ENCODE peak calls at places on chromosomes 1 and 21, in four cellular contexts. One of them, this sample, is unnamed.

GRCh38 chr21:15130751-15131150 is 66.0 kb upstream of the NRIP1 start:
- DNase-seq in HCT116: no peak
- DNase-seq in K562: no peak
- DNase-seq in SK-N-SH: no peak
- DNase-seq in this sample: no peak

GRCh38 chr1:11337536-11338350 is 64.7 kb downstream of the UBIAD1 start:
- DNase-seq in HCT116: peak; percentile 19
- DNase-seq in SK-N-SH: peak; percentile 88
- DNase-seq in K562: peak; percentile 93
- DNase-seq in this sample: no peak

GRCh38 chr1:25046194-25046532 is 116.1 kb upstream of the RUNX3 start:
- DNase-seq in SK-N-SH: no peak
- DNase-seq in HCT116: no peak
- DNase-seq in K562: no peak
- DNase-seq in this sample: no peak

GRCh38 chr1:2386636-2387611 is 4.4 kb downstream of the MORN1 start:
- DNase-seq in K562: no peak
- DNase-seq in SK-N-SH: no peak
- DNase-seq in HCT116: no peak
- DNase-seq in this sample: no peak

GRCh38 chr1:119683893-119684292 is 27.8 kb upstream of the PHGDH start:
- DNase-seq in HCT116: no peak
- DNase-seq in K562: no peak
- DNase-seq in SK-N-SH: no peak
- DNase-seq in this sample: no peak

GRCh38 chr1:56627636-56628039 is 17.5 kb upstream of the PRKAA2 start:
- DNase-seq in HCT116: no peak
- DNase-seq in SK-N-SH: no peak
- DNase-seq in K562: no peak
- DNase-seq in this sample: peak; percentile 60

GRCh38 chr1:161174911-161175310 is 2.4 kb downstream of the B4GALT3 start:
- DNase-seq in HCT116: no peak
- DNase-seq in K562: no peak
- DNase-seq in SK-N-SH: no peak
- DNase-seq in this sample: no peak

GRCh38 chr1:245874942-245875580 is 632.0 kb downstream of the SMYD3 start:
- DNase-seq in SK-N-SH: peak; percentile 82
- DNase-seq in K562: peak; percentile 35
- DNase-seq in HCT116: no peak
- DNase-seq in this sample: no peak

GRCh38 chr1:226725870-226726212 is 13.2 kb downstream of the ITPKB start:
- DNase-seq in HCT116: no peak
- DNase-seq in SK-N-SH: no peak
- DNase-seq in K562: no peak
- DNase-seq in this sample: no peak

GRCh38 chr1:236522937-236523703 is 662 bp upstream of the LGALS8 start:
- DNase-seq in SK-N-SH: no peak
- DNase-seq in K562: no peak
- DNase-seq in HCT116: no peak
- DNase-seq in this sample: peak; percentile 22

GRCh38 chr21:37259426-37259825 is 7.7 kb downstream of the VPS26C start:
- DNase-seq in HCT116: no peak
- DNase-seq in K562: no peak
- DNase-seq in SK-N-SH: no peak
- DNase-seq in this sample: no peak

GRCh38 chr1:32232558-32233304 is 10.5 kb downstream of the EIF3I start:
- DNase-seq in K562: no peak
- DNase-seq in HCT116: no peak
- DNase-seq in SK-N-SH: no peak
- DNase-seq in this sample: no peak

GRCh38 chr21:44306926-44307687 is 7.3 kb downstream of the PFKL start:
- DNase-seq in HCT116: no peak
- DNase-seq in K562: no peak
- DNase-seq in SK-N-SH: no peak
- DNase-seq in this sample: no peak

GRCh38 chr1:100065183-100065968 is 67.4 kb downstream of the SASS6 start:
- DNase-seq in HCT116: no peak
- DNase-seq in K562: no peak
- DNase-seq in SK-N-SH: no peak
- DNase-seq in this sample: no peak

GRCh38 chr21:33232640-33233039 is 2.9 kb downstream of the IFNAR2 start:
- DNase-seq in SK-N-SH: no peak
- DNase-seq in HCT116: no peak
- DNase-seq in K562: no peak
- DNase-seq in this sample: no peak

GRCh38 chr1:51973587-51974474 is 16.7 kb downstream of the RAB3B start:
- DNase-seq in K562: no peak
- DNase-seq in SK-N-SH: no peak
- DNase-seq in HCT116: peak; percentile 26
- DNase-seq in this sample: no peak

GRCh38 chr1:25174730-25175612 is 57.3 kb downstream of the SYF2 start:
- DNase-seq in K562: no peak
- DNase-seq in SK-N-SH: no peak
- DNase-seq in HCT116: no peak
- DNase-seq in this sample: no peak

GRCh38 chr1:5744911-5745431 is 247.3 kb downstream of the NPHP4 start:
- DNase-seq in HCT116: no peak
- DNase-seq in SK-N-SH: peak; percentile 81
- DNase-seq in K562: no peak
- DNase-seq in this sample: no peak

GRCh38 chr1:107529511-107530149 is 388.8 kb downstream of the NTNG1 start:
- DNase-seq in K562: peak; percentile 57
- DNase-seq in SK-N-SH: peak; percentile 67
- DNase-seq in HCT116: no peak
- DNase-seq in this sample: peak; percentile 72

GRCh38 chr1:98001764-98002163 is 80.9 kb upstream of the DPYD start:
- DNase-seq in HCT116: no peak
- DNase-seq in K562: no peak
- DNase-seq in SK-N-SH: no peak
- DNase-seq in this sample: no peak

GRCh38 chr1:17653728-17654351 is 101.3 kb upstream of the ACTL8 start:
- DNase-seq in K562: peak; percentile 72
- DNase-seq in SK-N-SH: peak; percentile 85
- DNase-seq in HCT116: no peak
- DNase-seq in this sample: peak; percentile 29

GRCh38 chr1:50667710-50668356 is 244.6 kb upstream of the DMRTA2 start:
- DNase-seq in HCT116: no peak
- DNase-seq in SK-N-SH: no peak
- DNase-seq in K562: no peak
- DNase-seq in this sample: no peak

GRCh38 chr21:28089599-28090421 is 902.9 kb downstream of the LTN1 start:
- DNase-seq in K562: no peak
- DNase-seq in HCT116: no peak
- DNase-seq in SK-N-SH: no peak
- DNase-seq in this sample: no peak

GRCh38 chr1:40955266-40955665 is 24.2 kb upstream of the CTPS1 start:
- DNase-seq in K562: no peak
- DNase-seq in SK-N-SH: no peak
- DNase-seq in HCT116: no peak
- DNase-seq in this sample: no peak

GRCh38 chr1:69258842-69259241 is 308.9 kb upstream of the LRRC7 start:
- DNase-seq in K562: no peak
- DNase-seq in SK-N-SH: no peak
- DNase-seq in HCT116: no peak
- DNase-seq in this sample: no peak

GRCh38 chr1:69269491-69269890 is 298.2 kb upstream of the LRRC7 start:
- DNase-seq in K562: no peak
- DNase-seq in HCT116: no peak
- DNase-seq in SK-N-SH: no peak
- DNase-seq in this sample: no peak

GRCh38 chr1:69263982-69264381 is 303.7 kb upstream of the LRRC7 start:
- DNase-seq in K562: no peak
- DNase-seq in HCT116: no peak
- DNase-seq in SK-N-SH: peak; percentile 4
- DNase-seq in this sample: no peak
- TF ChIP-seq JUND in K562: no peak
- TF ChIP-seq JUND in HCT116: no peak
- TF ChIP-seq JUND in SK-N-SH: no peak
- TF ChIP-seq JUND in this sample: no peak

DNA sequence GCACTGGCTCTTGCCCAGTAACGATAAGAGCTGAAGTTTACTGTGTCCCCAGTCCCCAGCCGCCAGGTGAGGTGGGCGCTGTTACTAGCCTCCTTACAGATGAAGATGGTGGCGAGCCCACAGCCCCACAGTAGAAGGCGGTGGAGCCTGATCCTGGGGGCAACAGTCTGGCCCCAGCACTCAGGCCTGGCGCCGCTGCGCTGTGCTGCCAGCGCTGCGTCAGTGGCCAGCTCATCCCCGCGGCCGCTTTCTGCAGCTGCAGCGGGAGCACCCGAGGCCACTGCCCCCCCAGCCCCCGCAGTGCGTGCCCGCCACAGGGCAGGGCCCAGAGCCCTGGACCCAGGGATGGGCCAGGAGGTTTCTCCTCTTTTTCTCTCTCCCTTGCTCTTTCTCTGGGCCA is 13.3 kb downstream of the H6PD start:
- DNase-seq in HCT116: no peak
- DNase-seq in K562: no peak
- DNase-seq in SK-N-SH: no peak
- DNase-seq in this sample: no peak
- TF ChIP-seq JUND in HCT116: no peak
- TF ChIP-seq JUND in K562: no peak
- TF ChIP-seq JUND in SK-N-SH: no peak
- TF ChIP-seq JUND in this sample: no peak

DNA sequence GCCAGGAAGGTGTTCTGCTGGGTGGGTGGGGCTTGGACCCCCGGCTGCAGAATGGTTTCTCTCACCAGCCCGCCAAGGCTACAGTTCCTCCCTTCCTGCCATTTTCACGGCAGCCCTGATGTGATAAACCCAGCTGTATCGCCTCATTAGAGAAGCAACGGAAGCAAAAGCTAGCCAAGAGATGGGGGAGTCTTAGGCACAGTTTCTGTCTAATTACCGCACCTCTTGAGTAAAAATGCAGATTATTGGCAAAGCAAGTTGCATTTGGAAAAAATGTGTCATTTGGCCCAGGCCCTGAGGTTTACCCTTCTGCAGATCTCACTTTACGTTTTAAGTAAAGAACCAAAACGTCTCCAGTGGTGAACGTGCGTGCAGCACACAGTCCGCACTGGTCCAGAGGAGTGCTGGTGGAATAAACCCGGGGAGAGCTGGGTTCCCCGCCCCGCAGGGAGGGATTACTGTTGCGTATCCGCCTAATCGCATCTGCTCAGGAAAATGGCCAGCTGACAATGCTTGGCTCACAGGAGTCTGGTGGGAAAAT is 109.9 kb downstream of the GALNT2 start:
- DNase-seq in K562: peak; percentile 66
- DNase-seq in SK-N-SH: peak; percentile 87
- DNase-seq in HCT116: no peak
- DNase-seq in this sample: no peak
- TF ChIP-seq JUND in K562: peak; percentile 57
- TF ChIP-seq JUND in SK-N-SH: no peak
- TF ChIP-seq JUND in HCT116: no peak
- TF ChIP-seq JUND in this sample: no peak

DNA sequence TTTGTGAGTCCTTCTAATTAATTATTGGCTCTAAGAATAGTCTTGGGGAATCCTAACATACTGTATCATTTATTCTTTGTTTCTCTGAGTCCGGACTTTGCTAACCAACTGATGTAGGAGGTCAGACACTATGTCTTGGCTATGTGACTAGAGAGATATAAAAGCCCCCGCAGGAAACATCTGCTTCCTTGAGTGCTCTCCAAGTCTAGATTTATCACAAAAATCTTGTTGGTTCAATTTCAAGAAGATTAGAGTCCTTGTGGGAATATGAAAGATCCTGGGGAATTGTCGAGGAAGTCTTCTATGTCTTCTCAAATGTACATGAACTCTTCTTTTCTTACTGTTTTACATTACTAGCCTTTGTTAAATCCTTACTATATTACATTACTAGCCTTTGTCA is 1712.5 kb downstream of the NCAM2 start:
- DNase-seq in K562: no peak
- DNase-seq in HCT116: no peak
- DNase-seq in SK-N-SH: no peak
- DNase-seq in this sample: no peak
- TF ChIP-seq JUND in K562: no peak
- TF ChIP-seq JUND in HCT116: no peak
- TF ChIP-seq JUND in SK-N-SH: no peak
- TF ChIP-seq JUND in this sample: no peak

GRCh38 chr1:185636848-185637247 is 97.3 kb upstream of the HMCN1 start:
- DNase-seq in HCT116: no peak
- DNase-seq in SK-N-SH: no peak
- DNase-seq in K562: no peak
- DNase-seq in this sample: no peak
- TF ChIP-seq JUND in HCT116: no peak
- TF ChIP-seq JUND in SK-N-SH: no peak
- TF ChIP-seq JUND in K562: no peak
- TF ChIP-seq JUND in this sample: no peak

GRCh38 chr1:178418284-178418955 is 78.3 kb downstream of the CLEC20A start:
- DNase-seq in K562: no peak
- DNase-seq in HCT116: no peak
- DNase-seq in SK-N-SH: no peak
- DNase-seq in this sample: no peak

GRCh38 chr1:178412400-178412770 is 84.4 kb downstream of the CLEC20A start:
- DNase-seq in HCT116: no peak
- DNase-seq in SK-N-SH: no peak
- DNase-seq in K562: no peak
- DNase-seq in this sample: no peak

GRCh38 chr1:178411756-178412399 is 84.9 kb downstream of the CLEC20A start:
- DNase-seq in SK-N-SH: no peak
- DNase-seq in K562: no peak
- DNase-seq in HCT116: no peak
- DNase-seq in this sample: no peak

DNA sequence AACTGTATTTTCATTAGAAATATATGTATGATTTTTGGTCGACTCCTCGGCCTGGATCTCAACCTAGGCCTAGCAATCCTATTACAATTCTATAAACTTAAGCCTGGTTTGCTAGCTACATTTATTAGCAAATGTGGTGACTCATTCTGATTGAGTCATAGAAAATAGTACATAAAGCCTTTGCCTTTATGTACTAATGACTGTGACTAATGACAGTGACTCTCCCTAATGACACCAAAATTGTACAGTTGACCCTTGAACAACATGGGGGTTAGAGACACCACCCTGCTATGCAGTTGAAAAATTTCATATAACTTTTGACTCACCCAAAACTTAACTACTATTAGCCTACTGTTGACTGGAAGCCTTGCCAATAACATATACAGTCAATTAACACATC is 78.9 kb downstream of the CLEC20A start:
- DNase-seq in SK-N-SH: no peak
- DNase-seq in HCT116: peak; percentile 88
- DNase-seq in K562: no peak
- DNase-seq in this sample: no peak
- TF ChIP-seq JUND in SK-N-SH: peak; percentile 62
- TF ChIP-seq JUND in HCT116: peak; percentile 99
- TF ChIP-seq JUND in K562: no peak
- TF ChIP-seq JUND in this sample: no peak

DNA sequence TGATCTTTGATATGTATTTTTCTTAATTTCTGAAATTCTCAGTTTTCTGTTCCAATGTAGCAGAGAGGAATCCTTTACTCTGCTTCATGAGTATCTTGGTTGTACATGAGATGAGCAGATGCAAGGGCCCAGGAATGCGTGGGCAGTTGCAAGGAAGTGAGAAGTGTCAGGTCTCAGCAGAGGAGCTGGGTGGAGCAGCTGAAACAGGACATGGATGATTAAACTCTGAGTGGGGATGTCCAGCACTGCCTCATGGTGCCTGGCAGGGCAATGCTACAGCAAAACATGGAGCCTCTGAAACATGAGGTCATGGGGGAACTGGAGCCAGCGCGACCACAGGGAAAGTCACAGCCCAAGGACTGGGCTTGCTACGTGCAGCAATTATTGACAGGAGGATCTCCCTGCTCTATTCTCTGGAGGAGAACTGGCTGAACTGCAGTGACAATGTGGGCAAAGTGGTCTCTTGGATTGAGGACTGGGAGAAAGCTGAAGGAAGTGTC is 48.4 kb downstream of the COLGALT2 start:
- DNase-seq in K562: peak; percentile 58
- DNase-seq in HCT116: no peak
- DNase-seq in SK-N-SH: no peak
- DNase-seq in this sample: no peak
- TF ChIP-seq JUND in K562: peak; percentile 66
- TF ChIP-seq JUND in HCT116: no peak
- TF ChIP-seq JUND in SK-N-SH: no peak
- TF ChIP-seq JUND in this sample: no peak

This sample was measured in T47D.